ENCODE peak calls at places on chromosomes 16 and 17, in nine cellular contexts. O is fibroblast of mammary gland, T is fibroblast of pulmonary artery, M is lower lobe of right lung, U is astrocyte of the cerebellum, N is heart left ventricle, F is left ventricle myocardium inferior, P is GM12865, H is ascending aorta. S is an unnamed sample.

GRCh38 chr17:79941088-79942010 is 94.3 kb downstream of the TBC1D16 start:
- DNase-seq in U (no peak), T (no peak), H (no peak), O (no peak), M (peak), N (peak), F (peak), P (no peak), S (no peak)

GRCh38 chr16:11570258-11570657 is 16.5 kb downstream of the LITAF start:
- DNase-seq in F (no peak), P (no peak), H (no peak), U (no peak), O (no peak), N (no peak), M (no peak), T (no peak), S (no peak)

GRCh38 chr17:55456307-55457240 is 34.9 kb upstream of the MMD start:
- DNase-seq in N (no peak), U (no peak), P (no peak), F (no peak), O (peak), T (no peak), M (no peak), H (no peak), S (no peak)

GRCh38 chr16:83437036-83437435 is 370.7 kb upstream of the HSBP1 start:
- DNase-seq in M (no peak), F (no peak), P (no peak), O (no peak), T (no peak), H (no peak), N (no peak), U (no peak), S (no peak)

GRCh38 chr17:2412561-2413021 is 11.7 kb upstream of the MNT start:
- DNase-seq in F (no peak), O (no peak), P (no peak), T (peak), M (no peak), U (no peak), N (no peak), H (peak), S (peak)

GRCh38 chr16:75236232-75236631 is 15.2 kb downstream of the BCAR1 start:
- DNase-seq in U (no peak), F (no peak), H (no peak), N (no peak), P (no peak), T (no peak), O (no peak), M (no peak), S (no peak)

GRCh38 chr17:1705004-1705403 is 5.2 kb downstream of the TLCD2 start:
- DNase-seq in N (no peak), H (no peak), F (no peak), O (no peak), M (no peak), U (no peak), P (no peak), T (no peak), S (no peak)

GRCh38 chr17:80577876-80578275 is 33.2 kb downstream of the RPTOR start:
- DNase-seq in F (no peak), O (no peak), P (no peak), U (no peak), M (no peak), H (no peak), T (no peak), N (no peak), S (no peak)

GRCh38 chr16:68749424-68749823 is 12.3 kb downstream of the CDH1 start:
- DNase-seq in O (no peak), F (no peak), M (no peak), T (no peak), N (no peak), H (no peak), U (no peak), P (peak), S (no peak)

GRCh38 chr17:62965149-62965648 is 836 bp upstream of the TANC2 start:
- DNase-seq in T (no peak), F (no peak), H (no peak), O (peak), U (no peak), P (peak), M (no peak), N (no peak), S (no peak)

GRCh38 chr16:49598386-49599170 is 225.0 kb downstream of the C16orf78 start:
- DNase-seq in T (no peak), M (no peak), P (peak), N (no peak), U (no peak), O (no peak), H (peak), F (no peak), S (no peak)

GRCh38 chr16:76446251-76446650 is 169.1 kb downstream of the CNTNAP4 start:
- DNase-seq in O (no peak), M (no peak), N (no peak), H (no peak), T (no peak), P (no peak), F (no peak), U (no peak), S (no peak)

GRCh38 chr16:67872631-67873434 is at the start of gene EDC4:
- DNase-seq in F (peak), P (peak), T (peak), N (peak), H (peak), O (peak), M (peak), U (peak), S (peak)

GRCh38 chr17:31433091-31433790 is 41.8 kb downstream of the RAB11FIP4 start:
- DNase-seq in T (no peak), U (no peak), O (no peak), H (no peak), N (no peak), F (no peak), M (no peak), P (peak), S (no peak)

GRCh38 chr17:17304521-17304985 is 1.4 kb downstream of the NT5M start:
- DNase-seq in M (no peak), P (peak), T (no peak), O (no peak), U (no peak), F (no peak), N (no peak), H (no peak), S (no peak)

GRCh38 chr17:31832748-31833147 is 26.3 kb downstream of the COPRS start:
- DNase-seq in O (no peak), N (no peak), H (no peak), U (no peak), P (no peak), M (no peak), T (no peak), F (no peak), S (no peak)

GRCh38 chr17:41959336-41960095 is 7.1 kb upstream of the CNP start:
- DNase-seq in U (peak), T (peak), N (no peak), H (no peak), F (no peak), M (no peak), P (peak), O (peak), S (peak)

GRCh38 chr16:10871157-10871991 is 5.6 kb upstream of the CIITA start:
- DNase-seq in M (peak), F (no peak), T (peak), O (peak), N (no peak), H (no peak), P (peak), U (peak), S (peak)

GRCh38 chr16:67936124-67936875 is at the start of gene PSMB10:
- DNase-seq in U (peak), T (peak), F (peak), H (peak), M (peak), N (no peak), O (peak), P (peak), S (peak)

GRCh38 chr16:70679653-70680494 is 6.0 kb downstream of the MTSS2 start:
- DNase-seq in H (no peak), F (peak), P (no peak), M (peak), T (no peak), U (no peak), N (peak), O (no peak), S (no peak)

GRCh38 chr17:12983986-12984932 is 33.6 kb downstream of the ELAC2 start:
- DNase-seq in U (peak), H (peak), T (peak), F (peak), M (no peak), N (peak), O (peak), P (no peak), S (peak)

GRCh38 chr16:20866792-20867191 is 33.4 kb downstream of the DCUN1D3 start:
- DNase-seq in P (no peak), U (no peak), F (no peak), M (no peak), H (no peak), N (no peak), T (no peak), O (peak), S (no peak)

GRCh38 chr16:79532785-79533184 is 67.8 kb downstream of the MAF start:
- DNase-seq in U (no peak), O (no peak), N (no peak), F (no peak), P (no peak), M (no peak), T (no peak), H (no peak), S (no peak)

GRCh38 chr16:67283039-67283825 is 3.9 kb downstream of the PLEKHG4 start:
- DNase-seq in H (no peak), U (no peak), O (peak), T (peak), M (peak), P (no peak), N (no peak), F (no peak), S (no peak)

GRCh38 chr16:19757762-19758595 is 39.9 kb downstream of the IQCK start:
- DNase-seq in H (peak), P (no peak), T (no peak), F (no peak), U (no peak), N (no peak), O (no peak), M (no peak), S (no peak)

GRCh38 chr16:27700596-27700995 is 150.7 kb downstream of the KATNIP start:
- DNase-seq in O (no peak), F (no peak), N (no peak), P (no peak), H (peak), U (no peak), M (no peak), T (no peak), S (no peak)

GRCh38 chr17:8832711-8833352 is 33.7 kb upstream of the MFSD6L start:
- DNase-seq in M (peak), P (peak), F (no peak), U (no peak), N (peak), T (no peak), H (no peak), O (no peak), S (no peak)

GRCh38 chr17:73532441-73532901 is 111.8 kb downstream of the SDK2 start:
- DNase-seq in M (no peak), T (no peak), N (peak), U (no peak), O (no peak), H (no peak), F (no peak), P (no peak), S (no peak)

GRCh38 chr17:21458036-21458435 is 81.9 kb downstream of the KCNJ12 start:
- DNase-seq in F (no peak), N (no peak), P (no peak), U (no peak), M (no peak), H (peak), T (no peak), O (no peak), S (no peak)

GRCh38 chr16:87607223-87607622 is 4.9 kb downstream of the JPH3 start:
- DNase-seq in H (no peak), T (no peak), P (no peak), U (no peak), N (peak), F (no peak), M (no peak), O (no peak), S (no peak)

GRCh38 chr17:4161179-4161559 is 18.2 kb downstream of the CYB5D2 start:
- DNase-seq in H (peak), O (peak), U (peak), N (no peak), F (no peak), T (peak), M (peak), P (no peak), S (peak)

GRCh38 chr16:31298340-31298739 is 38.6 kb downstream of the ITGAM start:
- DNase-seq in M (no peak), T (no peak), H (no peak), U (no peak), O (no peak), N (no peak), F (no peak), P (no peak), S (no peak)

GRCh38 chr16:50697881-50698767 is 4.7 kb downstream of the NOD2 start:
- DNase-seq in U (peak), H (no peak), F (no peak), N (no peak), O (peak), P (peak), T (peak), M (no peak), S (peak)
- H3K4me3 ChIP-seq in U (no peak), H (peak), F (peak), N (peak), O (peak), P (peak), T (peak), M (peak), S (peak)

DNA sequence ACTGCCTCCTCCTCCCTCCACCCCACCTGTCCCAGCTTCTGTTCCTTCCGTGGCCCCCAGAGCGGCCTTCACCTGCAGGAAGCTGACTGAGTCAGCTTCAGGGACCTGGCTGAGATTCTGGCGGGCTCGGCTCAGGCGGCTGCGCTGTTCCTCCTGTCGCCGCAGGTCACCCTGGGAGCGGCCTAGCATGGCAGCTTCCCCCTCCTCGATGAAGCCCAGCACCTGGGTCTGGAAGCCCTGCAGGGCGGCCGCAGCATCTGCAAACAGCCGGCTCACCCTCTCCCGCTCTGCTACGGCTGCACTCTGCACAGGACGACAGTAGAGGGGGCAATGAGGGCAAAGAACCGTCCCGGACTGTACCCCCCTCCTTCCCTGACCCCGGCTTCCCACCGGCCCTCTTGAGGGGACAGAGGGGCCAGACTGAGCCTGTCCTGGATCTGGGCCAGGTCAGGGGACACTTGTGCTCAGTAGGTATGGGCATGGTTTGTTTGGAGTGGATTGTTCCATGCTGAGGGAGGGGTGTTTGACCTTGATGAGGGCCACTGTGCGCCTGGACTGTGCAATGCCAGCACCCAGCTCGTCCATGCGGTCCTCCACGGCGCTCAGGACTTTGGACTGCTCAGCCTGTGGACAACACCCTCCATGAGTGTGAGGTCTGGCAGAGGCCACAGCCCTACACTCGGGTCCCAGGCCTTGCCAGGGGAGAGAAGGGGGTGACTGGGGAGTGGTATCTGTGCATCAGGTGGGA is 2.0 kb downstream of the TRIM47 start:
- DNase-seq in O (no peak), U (no peak), H (peak), F (peak), M (peak), T (no peak), P (peak), N (peak), S (no peak)
- TF ChIP-seq CTCF in O (no peak), U (peak), H (peak), F (peak), M (no peak), T (peak), P (peak), N (peak), S (no peak)

DNA sequence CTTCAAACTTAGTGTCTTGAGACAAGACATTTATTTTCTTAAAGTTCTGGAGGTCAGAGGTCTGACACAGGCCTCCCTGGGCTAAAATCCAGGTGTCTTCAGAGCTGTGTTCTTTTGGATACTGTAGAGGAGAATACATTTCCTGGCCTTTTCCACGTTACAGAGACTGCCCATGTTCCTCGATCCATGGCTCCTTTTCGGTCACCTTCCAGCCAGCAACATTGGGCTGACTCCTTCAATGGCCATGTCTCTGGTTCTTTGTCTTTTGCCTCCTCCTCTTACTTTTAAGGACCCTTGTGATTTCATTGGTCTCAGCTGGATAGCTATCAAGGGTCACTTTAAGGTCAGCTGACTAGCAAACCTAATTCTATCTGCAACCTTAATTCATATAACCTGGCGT is 212.4 kb downstream of the WWOX start:
- DNase-seq in U (no peak), O (no peak), P (no peak), H (no peak), T (no peak), M (no peak), F (no peak), N (no peak), S (no peak)
- H3K4me3 ChIP-seq in U (no peak), O (no peak), P (no peak), H (no peak), T (no peak), M (no peak), F (no peak), N (no peak), S (no peak)

GRCh38 chr17:35438433-35438832 is 6.1 kb upstream of the SLFN12 start:
- DNase-seq in U (no peak), F (no peak), M (no peak), H (no peak), O (no peak), P (no peak), N (no peak), T (no peak), S (no peak)

GRCh38 chr17:35428229-35428628 is 4.1 kb downstream of the SLFN12 start:
- DNase-seq in T (no peak), U (no peak), H (no peak), O (no peak), P (no peak), N (no peak), M (no peak), F (no peak), S (no peak)

GRCh38 chr17:35429702-35430101 is 2.6 kb downstream of the SLFN12 start:
- DNase-seq in U (no peak), F (no peak), T (no peak), O (no peak), H (no peak), P (no peak), N (no peak), M (no peak), S (no peak)

GRCh38 chr17:35432176-35433074 is at the start of gene SLFN12:
- DNase-seq in P (peak), H (peak), O (peak), M (peak), T (peak), F (peak), U (peak), N (no peak), S (peak)

GRCh38 chr17:35433075-35433894 is 985 bp upstream of the SLFN12 start:
- DNase-seq in O (peak), P (peak), H (peak), F (peak), U (peak), M (peak), T (peak), N (peak), S (peak)
- TF ChIP-seq CTCF in O (peak), P (no peak), H (peak), F (peak), U (peak), M (no peak), T (peak), N (peak), S (peak)

DNA sequence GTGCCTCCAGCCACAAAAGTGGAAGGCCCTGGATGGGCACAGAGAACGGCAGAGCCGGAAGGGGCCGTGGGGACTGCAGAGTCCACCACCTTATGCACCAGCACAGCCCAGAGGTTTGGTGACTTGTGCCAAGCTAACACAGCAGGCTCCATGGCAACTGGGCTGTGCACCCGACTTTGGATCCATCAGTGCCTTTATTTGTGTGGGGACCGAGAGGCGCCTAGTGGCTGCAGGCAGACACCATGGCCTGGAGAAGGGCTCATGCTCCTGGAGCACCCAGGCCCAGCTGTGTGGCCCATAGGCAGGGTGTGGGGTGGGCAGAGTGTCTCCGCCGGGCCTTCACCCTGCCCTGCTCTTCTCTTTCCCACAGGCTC is 10.2 kb downstream of the C16orf90 start:
- DNase-seq in M (no peak), T (no peak), P (no peak), H (no peak), O (no peak), U (no peak), N (peak), F (no peak), S (no peak)
- H3K4me3 ChIP-seq in M (no peak), T (no peak), P (no peak), H (no peak), O (no peak), U (no peak), N (no peak), F (no peak), S (no peak)